ENCODE peak calls at places on chromosomes 11 and 22, in four cellular contexts. One of them, this sample, is unnamed.

GRCh38 chr11:2990617-2991476 is 1.3 kb downstream of the NAP1L4 start:
- DNase-seq in heart left ventricle: no peak
- DNase-seq in Panc1: no peak
- DNase-seq in choroid plexus epithelial cell: no peak
- DNase-seq in this sample: no peak

GRCh38 chr11:102419181-102419580 is 33.4 kb downstream of the TMEM123 start:
- DNase-seq in choroid plexus epithelial cell: no peak
- DNase-seq in Panc1: no peak
- DNase-seq in heart left ventricle: no peak
- DNase-seq in this sample: no peak

GRCh38 chr11:112132737-112133136 is 31.2 kb downstream of the IL18 start:
- DNase-seq in choroid plexus epithelial cell: no peak
- DNase-seq in heart left ventricle: no peak
- DNase-seq in Panc1: no peak
- DNase-seq in this sample: no peak

GRCh38 chr22:42856179-42856864 is 751 bp downstream of the ARFGAP3 start:
- DNase-seq in choroid plexus epithelial cell: no peak
- DNase-seq in Panc1: no peak
- DNase-seq in heart left ventricle: peak
- DNase-seq in this sample: no peak

GRCh38 chr11:47179655-47179991 is 2.9 kb upstream of the ARFGAP2 start:
- DNase-seq in heart left ventricle: no peak
- DNase-seq in choroid plexus epithelial cell: peak
- DNase-seq in Panc1: no peak
- DNase-seq in this sample: no peak

GRCh38 chr11:121652982-121653381 is 200.2 kb upstream of the SORL1-AS1 start:
- DNase-seq in choroid plexus epithelial cell: peak
- DNase-seq in heart left ventricle: no peak
- DNase-seq in Panc1: no peak
- DNase-seq in this sample: no peak

GRCh38 chr11:619625-620050 is 3.9 kb upstream of the IRF7 start:
- DNase-seq in choroid plexus epithelial cell: no peak
- DNase-seq in Panc1: no peak
- DNase-seq in heart left ventricle: no peak
- DNase-seq in this sample: no peak

GRCh38 chr22:44213489-44214043 is 32.8 kb downstream of the PARVG start:
- DNase-seq in Panc1: no peak
- DNase-seq in heart left ventricle: no peak
- DNase-seq in choroid plexus epithelial cell: no peak
- DNase-seq in this sample: no peak

GRCh38 chr22:31193092-31193491 is 19.0 kb upstream of the LIMK2 start:
- DNase-seq in Panc1: no peak
- DNase-seq in choroid plexus epithelial cell: no peak
- DNase-seq in heart left ventricle: no peak
- DNase-seq in this sample: no peak

GRCh38 chr22:48370508-48371325 is 1457.0 kb downstream of the BRD1 start:
- DNase-seq in heart left ventricle: no peak
- DNase-seq in choroid plexus epithelial cell: no peak
- DNase-seq in Panc1: no peak
- DNase-seq in this sample: no peak

GRCh38 chr11:100098560-100098959 is 588.5 kb upstream of the ARHGAP42 start:
- DNase-seq in choroid plexus epithelial cell: no peak
- DNase-seq in Panc1: no peak
- DNase-seq in heart left ventricle: no peak
- DNase-seq in this sample: no peak

GRCh38 chr11:14242733-14243132 is 116.2 kb downstream of the RRAS2 start:
- DNase-seq in Panc1: no peak
- DNase-seq in choroid plexus epithelial cell: no peak
- DNase-seq in heart left ventricle: no peak
- DNase-seq in this sample: no peak

GRCh38 chr22:45783021-45783420 is 111.4 kb downstream of the ATXN10 start:
- DNase-seq in choroid plexus epithelial cell: peak
- DNase-seq in heart left ventricle: no peak
- DNase-seq in Panc1: no peak
- DNase-seq in this sample: no peak

GRCh38 chr11:64057890-64058289 is 22.2 kb downstream of the FLRT1 start:
- DNase-seq in choroid plexus epithelial cell: no peak
- DNase-seq in Panc1: no peak
- DNase-seq in heart left ventricle: no peak
- DNase-seq in this sample: no peak

GRCh38 chr11:64060263-64060860 is 24.6 kb downstream of the FLRT1 start:
- DNase-seq in Panc1: no peak
- DNase-seq in choroid plexus epithelial cell: no peak
- DNase-seq in heart left ventricle: no peak
- DNase-seq in this sample: no peak

GRCh38 chr11:64056861-64057260 is 21.1 kb downstream of the FLRT1 start:
- DNase-seq in Panc1: no peak
- DNase-seq in choroid plexus epithelial cell: no peak
- DNase-seq in heart left ventricle: no peak
- DNase-seq in this sample: no peak

GRCh38 chr11:64059339-64060176 is 23.8 kb downstream of the FLRT1 start:
- DNase-seq in heart left ventricle: no peak
- DNase-seq in Panc1: no peak
- DNase-seq in choroid plexus epithelial cell: no peak
- DNase-seq in this sample: no peak

DNA sequence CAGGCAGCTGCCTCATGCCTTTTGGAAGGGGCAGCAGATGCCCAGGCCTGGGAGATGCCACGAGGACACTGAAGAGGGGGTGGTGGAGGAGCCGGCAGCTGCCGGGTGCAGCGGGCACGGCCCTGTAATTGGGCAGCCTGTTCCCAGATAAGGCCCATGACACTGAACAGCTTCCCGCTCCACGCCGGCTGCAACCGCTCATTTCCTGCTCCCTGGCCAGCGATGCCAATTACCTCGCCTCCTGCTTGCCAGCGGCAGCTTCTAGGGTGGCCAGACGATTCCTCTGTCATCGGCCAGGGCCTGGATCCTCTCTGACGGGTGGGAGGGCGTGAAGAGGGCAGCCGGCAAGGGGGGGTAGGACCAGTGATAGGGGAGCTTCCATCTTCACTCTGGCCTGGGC is 22.8 kb downstream of the FLRT1 start:
- DNase-seq in heart left ventricle: peak
- DNase-seq in Panc1: no peak
- DNase-seq in choroid plexus epithelial cell: no peak
- DNase-seq in this sample: no peak
- H3K4me3 ChIP-seq in heart left ventricle: no peak
- H3K4me3 ChIP-seq in Panc1: no peak
- H3K4me3 ChIP-seq in choroid plexus epithelial cell: no peak
- H3K4me3 ChIP-seq in this sample: no peak

DNA sequence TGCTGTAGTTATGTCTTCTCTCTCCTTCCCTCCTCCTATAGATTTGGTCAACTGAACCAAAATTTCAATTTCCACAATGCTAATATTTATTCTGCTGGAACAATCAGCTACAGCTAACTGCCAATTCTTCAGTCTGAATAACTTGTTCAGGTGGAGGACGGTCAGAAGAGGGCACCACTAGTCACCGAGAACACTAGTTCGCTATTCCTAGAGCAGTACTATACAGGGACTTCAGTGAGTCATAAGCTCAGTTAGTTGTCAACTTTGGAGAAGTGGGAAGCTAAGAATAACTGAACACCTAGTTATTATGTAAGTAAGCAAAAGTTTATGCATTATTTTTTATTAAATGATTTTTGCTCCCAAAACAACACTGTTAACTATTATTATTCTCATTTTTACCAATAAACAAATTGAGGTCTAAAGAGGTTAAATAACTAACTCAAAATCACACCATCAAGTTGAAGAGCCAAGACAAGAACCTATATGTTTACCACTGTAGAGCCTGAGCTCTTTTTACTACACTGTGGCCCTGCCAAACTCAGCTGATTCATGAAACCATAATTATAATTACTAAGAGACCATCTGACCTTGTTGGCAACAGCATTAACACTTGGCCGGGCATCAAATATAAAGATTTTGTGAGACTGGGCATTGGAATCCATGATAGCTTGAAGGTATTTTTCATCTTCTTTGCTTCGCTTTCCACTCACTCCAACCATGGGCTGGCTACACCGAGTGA is 59.0 kb downstream of the CEP57 start:
- DNase-seq in heart left ventricle: no peak
- DNase-seq in choroid plexus epithelial cell: peak
- DNase-seq in Panc1: peak
- DNase-seq in this sample: peak
- TF ChIP-seq CTCF in heart left ventricle: peak
- TF ChIP-seq CTCF in choroid plexus epithelial cell: peak
- TF ChIP-seq CTCF in Panc1: peak
- TF ChIP-seq CTCF in this sample: peak

GRCh38 chr11:75894036-75894585 is 79.1 kb downstream of the UVRAG start:
- DNase-seq in heart left ventricle: no peak
- DNase-seq in Panc1: no peak
- DNase-seq in choroid plexus epithelial cell: no peak
- DNase-seq in this sample: no peak
- H3K4me3 ChIP-seq in heart left ventricle: no peak
- H3K4me3 ChIP-seq in Panc1: no peak
- H3K4me3 ChIP-seq in choroid plexus epithelial cell: no peak
- H3K4me3 ChIP-seq in this sample: no peak

DNA sequence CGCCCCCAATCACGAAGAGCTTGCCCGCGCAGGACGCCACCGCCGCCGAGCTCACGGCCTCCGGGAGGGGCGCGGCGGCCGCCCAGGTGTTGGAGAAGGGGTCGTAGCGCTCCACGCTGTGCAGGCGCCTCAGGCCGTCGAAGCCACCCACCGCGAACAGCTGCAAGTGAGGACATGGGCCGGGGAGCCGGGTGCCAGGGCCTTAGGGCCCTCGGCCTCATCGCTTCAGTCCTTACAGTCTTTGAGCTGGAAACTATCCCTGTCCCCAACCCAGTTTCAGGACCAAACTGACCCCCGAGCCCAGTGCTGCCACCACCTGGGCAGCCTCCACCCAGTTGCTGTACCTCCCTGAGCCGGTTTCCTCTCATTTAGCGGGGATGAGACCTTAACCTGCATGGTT is 7.6 kb downstream of the KLHL35 start:
- DNase-seq in choroid plexus epithelial cell: no peak
- DNase-seq in Panc1: no peak
- DNase-seq in heart left ventricle: no peak
- DNase-seq in this sample: no peak
- TF ChIP-seq CTCF in choroid plexus epithelial cell: peak
- TF ChIP-seq CTCF in Panc1: peak
- TF ChIP-seq CTCF in heart left ventricle: peak
- TF ChIP-seq CTCF in this sample: peak

GRCh38 chr11:10933455-10934292 is 75.8 kb upstream of the ZBED5 start:
- DNase-seq in choroid plexus epithelial cell: peak
- DNase-seq in heart left ventricle: peak
- DNase-seq in Panc1: peak
- DNase-seq in this sample: peak

GRCh38 chr11:10931761-10932700 is 74.2 kb upstream of the ZBED5 start:
- DNase-seq in heart left ventricle: no peak
- DNase-seq in Panc1: no peak
- DNase-seq in choroid plexus epithelial cell: no peak
- DNase-seq in this sample: no peak

GRCh38 chr11:10932976-10933375 is 75.1 kb upstream of the ZBED5 start:
- DNase-seq in choroid plexus epithelial cell: no peak
- DNase-seq in heart left ventricle: no peak
- DNase-seq in Panc1: no peak
- DNase-seq in this sample: no peak

GRCh38 chr11:10935015-10935564 is 77.2 kb upstream of the ZBED5 start:
- DNase-seq in Panc1: no peak
- DNase-seq in choroid plexus epithelial cell: no peak
- DNase-seq in heart left ventricle: no peak
- DNase-seq in this sample: no peak

GRCh38 chr11:10934293-10934850 is 76.5 kb upstream of the ZBED5 start:
- DNase-seq in Panc1: no peak
- DNase-seq in choroid plexus epithelial cell: no peak
- DNase-seq in heart left ventricle: no peak
- DNase-seq in this sample: no peak
- H3K4me3 ChIP-seq in Panc1: peak
- H3K4me3 ChIP-seq in choroid plexus epithelial cell: peak
- H3K4me3 ChIP-seq in heart left ventricle: peak
- H3K4me3 ChIP-seq in this sample: peak

This sample was measured in epithelial cell of proximal tubule.